ENCODE peak calls at places on chromosomes 3 and 15, in six cellular contexts. One of them, this sample, is unnamed.

GRCh38 chr15:77138167-77138522 is 67.2 kb upstream of the TSPAN3 start:
- DNase-seq in right atrium auricular region: no peak
- DNase-seq in cardiac muscle cell: no peak
- DNase-seq in tibial nerve: no peak
- DNase-seq in uterus: no peak
- DNase-seq in IMR-90: peak
- DNase-seq in this sample: no peak

GRCh38 chr3:67414740-67415139 is 239.7 kb downstream of the SUCLG2 start:
- DNase-seq in right atrium auricular region: no peak
- DNase-seq in cardiac muscle cell: no peak
- DNase-seq in tibial nerve: no peak
- DNase-seq in uterus: no peak
- DNase-seq in IMR-90: no peak
- DNase-seq in this sample: no peak

GRCh38 chr15:69009353-69009752 is 5.1 kb upstream of the NOX5 start:
- DNase-seq in right atrium auricular region: no peak
- DNase-seq in cardiac muscle cell: no peak
- DNase-seq in tibial nerve: no peak
- DNase-seq in uterus: no peak
- DNase-seq in IMR-90: no peak
- DNase-seq in this sample: no peak

GRCh38 chr3:179037361-179037760 is 34.2 kb downstream of the ZMAT3 start:
- DNase-seq in right atrium auricular region: no peak
- DNase-seq in cardiac muscle cell: no peak
- DNase-seq in tibial nerve: peak
- DNase-seq in uterus: peak
- DNase-seq in IMR-90: peak
- DNase-seq in this sample: peak

GRCh38 chr3:103047640-103048370 is 613.0 kb downstream of the ZPLD1 start:
- DNase-seq in right atrium auricular region: no peak
- DNase-seq in cardiac muscle cell: no peak
- DNase-seq in tibial nerve: no peak
- DNase-seq in uterus: no peak
- DNase-seq in IMR-90: no peak
- DNase-seq in this sample: no peak

GRCh38 chr15:98720036-98720435 is 71.7 kb downstream of the IGF1R start:
- DNase-seq in right atrium auricular region: no peak
- DNase-seq in cardiac muscle cell: no peak
- DNase-seq in tibial nerve: no peak
- DNase-seq in uterus: peak
- DNase-seq in IMR-90: no peak
- DNase-seq in this sample: no peak

GRCh38 chr3:190911382-190911781 is 48.9 kb upstream of the GMNC start:
- DNase-seq in right atrium auricular region: no peak
- DNase-seq in cardiac muscle cell: no peak
- DNase-seq in tibial nerve: no peak
- DNase-seq in uterus: no peak
- DNase-seq in IMR-90: no peak
- DNase-seq in this sample: no peak

GRCh38 chr3:13494463-13495350 is 14.6 kb downstream of the HDAC11 start:
- DNase-seq in right atrium auricular region: no peak
- DNase-seq in cardiac muscle cell: peak
- DNase-seq in tibial nerve: no peak
- DNase-seq in uterus: no peak
- DNase-seq in IMR-90: peak
- DNase-seq in this sample: peak

GRCh38 chr3:120475722-120476385 is 25.1 kb upstream of the FSTL1 start:
- DNase-seq in right atrium auricular region: no peak
- DNase-seq in cardiac muscle cell: no peak
- DNase-seq in tibial nerve: no peak
- DNase-seq in uterus: no peak
- DNase-seq in IMR-90: peak
- DNase-seq in this sample: no peak

DNA sequence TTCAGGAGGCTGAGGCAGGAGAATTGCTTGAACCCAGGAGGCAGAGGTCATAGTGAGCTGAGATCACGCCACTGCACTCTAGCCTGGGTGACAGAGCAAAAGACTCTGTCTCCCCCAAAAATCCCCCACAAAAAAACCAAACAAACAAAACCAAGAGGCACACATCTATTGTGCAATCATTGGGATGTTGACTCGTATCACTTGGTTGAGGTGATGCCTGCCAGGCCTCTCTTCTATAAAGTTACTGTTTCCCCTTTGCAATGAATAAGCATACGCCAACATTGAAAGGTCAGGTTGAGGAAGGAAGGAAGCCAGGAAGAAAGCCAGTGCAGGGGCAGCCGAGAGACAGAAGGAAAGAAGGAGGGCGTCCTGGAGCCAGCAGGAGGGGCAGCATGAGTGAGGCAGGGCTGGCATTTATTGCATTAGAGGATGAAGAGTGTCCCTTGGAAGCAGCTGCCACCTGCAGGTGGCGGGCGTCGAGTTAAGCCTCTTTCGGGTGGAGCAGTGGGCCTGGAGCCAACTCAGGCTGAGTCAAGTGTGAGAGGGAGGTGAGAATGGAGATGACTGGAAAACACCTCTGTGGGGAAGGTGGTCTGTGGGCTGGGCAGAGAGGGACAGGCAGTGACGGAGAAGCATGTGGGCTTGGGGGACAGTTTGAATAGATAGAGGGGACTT is 8.3 kb upstream of the CSPG4 start:
- DNase-seq in right atrium auricular region: no peak
- DNase-seq in cardiac muscle cell: peak
- DNase-seq in tibial nerve: no peak
- DNase-seq in uterus: peak
- DNase-seq in IMR-90: no peak
- DNase-seq in this sample: no peak
- TF ChIP-seq CTCF in right atrium auricular region: no peak
- TF ChIP-seq CTCF in cardiac muscle cell: no peak
- TF ChIP-seq CTCF in tibial nerve: no peak
- TF ChIP-seq CTCF in uterus: no peak
- TF ChIP-seq CTCF in IMR-90: no peak
- TF ChIP-seq CTCF in this sample: peak

DNA sequence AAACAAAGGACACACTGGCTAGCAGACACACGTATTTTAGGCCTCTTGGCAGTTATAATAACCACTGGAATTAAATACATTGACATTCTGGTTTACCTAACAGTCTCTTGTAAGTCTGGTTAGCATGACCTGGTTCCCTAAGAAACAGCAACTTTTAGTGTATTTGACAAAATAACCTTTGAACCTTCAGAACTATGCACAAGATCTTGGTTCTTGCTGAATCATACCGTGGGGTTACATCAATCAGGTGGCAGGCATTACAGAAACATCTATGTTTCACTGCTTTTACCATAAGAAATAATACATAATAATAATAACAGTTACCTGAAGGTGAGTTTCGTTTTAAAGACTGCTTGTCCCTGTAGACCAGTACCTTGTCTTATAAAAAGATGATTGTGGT is 18.8 kb downstream of the LEO1 start:
- DNase-seq in right atrium auricular region: no peak
- DNase-seq in cardiac muscle cell: no peak
- DNase-seq in tibial nerve: no peak
- DNase-seq in uterus: no peak
- DNase-seq in IMR-90: no peak
- DNase-seq in this sample: no peak
- TF ChIP-seq CTCF in right atrium auricular region: no peak
- TF ChIP-seq CTCF in cardiac muscle cell: no peak
- TF ChIP-seq CTCF in tibial nerve: no peak
- TF ChIP-seq CTCF in uterus: no peak
- TF ChIP-seq CTCF in IMR-90: no peak
- TF ChIP-seq CTCF in this sample: no peak

GRCh38 chr15:58840048-58840447 is 68.9 kb downstream of the MINDY2 start:
- DNase-seq in right atrium auricular region: no peak
- DNase-seq in cardiac muscle cell: no peak
- DNase-seq in tibial nerve: no peak
- DNase-seq in uterus: no peak
- DNase-seq in IMR-90: no peak
- DNase-seq in this sample: no peak

GRCh38 chr15:58842713-58843396 is 71.8 kb downstream of the MINDY2 start:
- DNase-seq in right atrium auricular region: no peak
- DNase-seq in cardiac muscle cell: no peak
- DNase-seq in tibial nerve: no peak
- DNase-seq in uterus: no peak
- DNase-seq in IMR-90: no peak
- DNase-seq in this sample: no peak

GRCh38 chr15:58839485-58839884 is 68.4 kb downstream of the MINDY2 start:
- DNase-seq in right atrium auricular region: no peak
- DNase-seq in cardiac muscle cell: no peak
- DNase-seq in tibial nerve: no peak
- DNase-seq in uterus: no peak
- DNase-seq in IMR-90: peak
- DNase-seq in this sample: no peak
- TF ChIP-seq CTCF in right atrium auricular region: no peak
- TF ChIP-seq CTCF in cardiac muscle cell: peak
- TF ChIP-seq CTCF in tibial nerve: no peak
- TF ChIP-seq CTCF in uterus: no peak
- TF ChIP-seq CTCF in IMR-90: peak
- TF ChIP-seq CTCF in this sample: peak

GRCh38 chr15:71811752-71812735 is 1.7 kb downstream of the NR2E3 start:
- DNase-seq in right atrium auricular region: no peak
- DNase-seq in cardiac muscle cell: no peak
- DNase-seq in tibial nerve: no peak
- DNase-seq in uterus: no peak
- DNase-seq in IMR-90: no peak
- DNase-seq in this sample: no peak
- TF ChIP-seq CTCF in right atrium auricular region: no peak
- TF ChIP-seq CTCF in cardiac muscle cell: no peak
- TF ChIP-seq CTCF in tibial nerve: no peak
- TF ChIP-seq CTCF in uterus: no peak
- TF ChIP-seq CTCF in IMR-90: no peak
- TF ChIP-seq CTCF in this sample: no peak

GRCh38 chr3:195558602-195559001 is 15.5 kb upstream of the PPP1R2 start:
- DNase-seq in right atrium auricular region: no peak
- DNase-seq in cardiac muscle cell: peak
- DNase-seq in tibial nerve: no peak
- DNase-seq in uterus: no peak
- DNase-seq in IMR-90: peak
- DNase-seq in this sample: no peak

GRCh38 chr3:195557327-195557726 is 14.2 kb upstream of the PPP1R2 start:
- DNase-seq in right atrium auricular region: no peak
- DNase-seq in cardiac muscle cell: no peak
- DNase-seq in tibial nerve: no peak
- DNase-seq in uterus: no peak
- DNase-seq in IMR-90: no peak
- DNase-seq in this sample: no peak

GRCh38 chr3:195555110-195555509 is 12.0 kb upstream of the PPP1R2 start:
- DNase-seq in right atrium auricular region: no peak
- DNase-seq in cardiac muscle cell: no peak
- DNase-seq in tibial nerve: no peak
- DNase-seq in uterus: no peak
- DNase-seq in IMR-90: no peak
- DNase-seq in this sample: no peak

GRCh38 chr3:195554458-195554857 is 11.3 kb upstream of the PPP1R2 start:
- DNase-seq in right atrium auricular region: no peak
- DNase-seq in cardiac muscle cell: no peak
- DNase-seq in tibial nerve: no peak
- DNase-seq in uterus: no peak
- DNase-seq in IMR-90: no peak
- DNase-seq in this sample: no peak

DNA sequence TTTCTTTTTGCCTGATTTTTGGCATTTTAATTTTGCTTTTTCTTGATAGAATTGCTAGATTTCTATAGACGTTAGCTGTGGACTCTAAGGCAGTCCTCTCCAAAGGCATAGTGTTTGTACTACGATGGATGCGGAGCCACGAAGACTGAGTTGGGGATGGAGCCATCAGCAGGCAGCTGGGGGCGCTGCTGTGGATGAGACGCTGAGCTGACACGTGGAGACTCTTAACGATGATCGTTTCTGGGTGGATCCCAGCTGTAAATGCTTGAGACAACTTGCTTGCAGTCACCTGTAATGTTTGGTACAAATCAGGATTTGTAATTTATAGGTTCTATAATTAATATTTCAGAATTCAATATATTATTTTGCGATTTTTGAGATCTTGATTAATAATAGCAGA is 13.3 kb upstream of the PPP1R2 start:
- DNase-seq in right atrium auricular region: no peak
- DNase-seq in cardiac muscle cell: peak
- DNase-seq in tibial nerve: no peak
- DNase-seq in uterus: no peak
- DNase-seq in IMR-90: no peak
- DNase-seq in this sample: no peak
- TF ChIP-seq CTCF in right atrium auricular region: no peak
- TF ChIP-seq CTCF in cardiac muscle cell: peak
- TF ChIP-seq CTCF in tibial nerve: no peak
- TF ChIP-seq CTCF in uterus: no peak
- TF ChIP-seq CTCF in IMR-90: peak
- TF ChIP-seq CTCF in this sample: peak

DNA sequence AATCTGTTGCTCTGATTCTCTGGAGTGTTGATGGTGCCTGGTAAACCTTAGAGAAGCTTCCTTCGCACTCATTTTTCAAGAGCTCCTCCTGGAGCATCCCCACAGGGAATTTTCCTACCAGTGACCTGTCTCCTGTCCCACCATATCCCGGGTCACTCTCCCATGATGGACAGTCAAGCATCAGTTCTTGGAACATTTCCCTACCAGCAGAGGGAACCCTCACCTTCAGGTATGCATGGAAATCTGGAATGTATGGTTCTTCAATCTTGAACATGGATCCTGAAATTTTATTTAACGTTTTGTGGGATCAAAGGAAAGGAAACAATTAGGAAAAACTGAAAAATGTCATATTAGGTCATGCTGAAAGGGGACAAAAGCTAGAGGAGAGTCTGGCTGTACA is 153.8 kb downstream of the SPATA16 start:
- DNase-seq in right atrium auricular region: no peak
- DNase-seq in cardiac muscle cell: no peak
- DNase-seq in tibial nerve: no peak
- DNase-seq in uterus: no peak
- DNase-seq in IMR-90: no peak
- DNase-seq in this sample: no peak
- TF ChIP-seq CTCF in right atrium auricular region: no peak
- TF ChIP-seq CTCF in cardiac muscle cell: no peak
- TF ChIP-seq CTCF in tibial nerve: no peak
- TF ChIP-seq CTCF in uterus: no peak
- TF ChIP-seq CTCF in IMR-90: no peak
- TF ChIP-seq CTCF in this sample: peak

GRCh38 chr3:112644453-112644852 is 3.5 kb upstream of the CCDC80 start:
- DNase-seq in right atrium auricular region: no peak
- DNase-seq in cardiac muscle cell: no peak
- DNase-seq in tibial nerve: no peak
- DNase-seq in uterus: no peak
- DNase-seq in IMR-90: no peak
- DNase-seq in this sample: no peak
- TF ChIP-seq CTCF in right atrium auricular region: no peak
- TF ChIP-seq CTCF in cardiac muscle cell: no peak
- TF ChIP-seq CTCF in tibial nerve: no peak
- TF ChIP-seq CTCF in uterus: no peak
- TF ChIP-seq CTCF in IMR-90: no peak
- TF ChIP-seq CTCF in this sample: no peak

DNA sequence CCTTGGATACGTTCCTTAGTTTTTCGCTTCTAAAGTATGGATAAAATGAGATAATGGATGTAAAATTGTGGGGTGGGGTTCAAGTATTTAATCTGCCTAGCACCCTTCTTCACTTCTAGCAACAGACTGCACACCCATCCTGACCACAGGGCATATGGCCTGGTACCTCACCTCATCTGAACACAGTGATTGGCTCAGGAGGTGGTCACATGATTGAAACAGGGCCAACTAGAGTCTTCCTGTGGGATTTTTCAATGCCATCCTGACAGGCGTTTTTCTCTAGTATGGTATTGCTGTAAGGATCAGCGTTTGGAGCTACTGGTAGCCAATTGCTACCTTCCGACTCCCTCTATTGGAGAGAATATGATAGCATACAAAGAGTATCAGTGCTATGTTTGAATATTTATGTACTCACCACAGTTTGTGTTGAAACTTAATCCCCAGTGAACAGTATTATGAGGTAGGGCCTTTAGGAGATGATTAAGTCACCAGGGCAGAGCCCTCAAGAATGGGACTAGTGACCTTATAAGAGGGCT is 172.2 kb downstream of the PPM1L start:
- DNase-seq in right atrium auricular region: no peak
- DNase-seq in cardiac muscle cell: no peak
- DNase-seq in tibial nerve: no peak
- DNase-seq in uterus: no peak
- DNase-seq in IMR-90: no peak
- DNase-seq in this sample: no peak
- TF ChIP-seq CTCF in right atrium auricular region: no peak
- TF ChIP-seq CTCF in cardiac muscle cell: no peak
- TF ChIP-seq CTCF in tibial nerve: no peak
- TF ChIP-seq CTCF in uterus: no peak
- TF ChIP-seq CTCF in IMR-90: peak
- TF ChIP-seq CTCF in this sample: no peak